ENCODE peak calls at places on chromosome 1, in seven cellular contexts. M is heart right ventricle; X is cerebellar nuclear complex; S is adipocyte; T is T-helper 9 cell; C is lower lobe of right lung; E is CD4-positive, CD25-positive, alpha-beta regulatory T cell. V is an unnamed sample.

GRCh38 chr1:91877574-91878208 is 8.3 kb downstream of the TGFBR3 start:
- DNase-seq in E (no peak), X (no peak), T (no peak), S (peak; percentile 31), C (no peak), M (no peak), V (no peak)

GRCh38 chr1:112263464-112263863 is 132.6 kb upstream of the CTTNBP2NL start:
- DNase-seq in T (no peak), S (peak; percentile 42), X (no peak), E (no peak), C (no peak), M (no peak), V (no peak)

GRCh38 chr1:6805004-6805416 is 19.8 kb downstream of the CAMTA1 start:
- DNase-seq in C (no peak), M (no peak), S (no peak), E (no peak), T (no peak), X (no peak), V (no peak)

GRCh38 chr1:157162345-157162744 is 24.1 kb upstream of the ETV3 start:
- DNase-seq in M (no peak), X (no peak), S (no peak), T (no peak), E (no peak), C (no peak), V (no peak)

GRCh38 chr1:25573591-25573930 is 30.2 kb downstream of the LDLRAP1 start:
- DNase-seq in S (no peak), X (no peak), C (peak; percentile 62), E (no peak), T (no peak), M (no peak), V (no peak)

GRCh38 chr1:230215049-230215448 is 148.0 kb downstream of the GALNT2 start:
- DNase-seq in X (no peak), T (no peak), C (no peak), E (no peak), S (peak; percentile 22), M (peak; percentile 53), V (no peak)

GRCh38 chr1:59043796-59044195 is 253.1 kb upstream of the FGGY start:
- DNase-seq in C (no peak), T (no peak), S (peak; percentile 96), X (no peak), E (no peak), M (peak; percentile 61), V (no peak)

GRCh38 chr1:201059871-201060555 is 36.5 kb upstream of the KIF21B start:
- DNase-seq in X (no peak), E (no peak), C (no peak), S (peak; percentile 20), M (no peak), T (no peak), V (no peak)

GRCh38 chr1:201214461-201214860 is 23.8 kb downstream of the IGFN1 start:
- DNase-seq in C (no peak), T (no peak), S (no peak), M (no peak), X (no peak), E (no peak), V (no peak)